ENCODE peak calls at places on chromosomes 12 and 14, in seven cellular contexts. One of them, this sample, is unnamed.

GRCh38 chr12:7016958-7017571 is 1.2 kb downstream of the LPCAT3 start:
- DNase-seq in HCT116: no peak
- DNase-seq in MM.1S: no peak
- DNase-seq in PC-3: no peak
- DNase-seq in PC-9: no peak
- DNase-seq in GM23338: no peak
- DNase-seq in hepatocyte: no peak
- DNase-seq in this sample: no peak

GRCh38 chr12:3604750-3605638 is 114.0 kb downstream of the PRMT8 start:
- DNase-seq in PC-3: peak; percentile 53
- DNase-seq in hepatocyte: no peak
- DNase-seq in MM.1S: no peak
- DNase-seq in GM23338: peak; percentile 67
- DNase-seq in HCT116: no peak
- DNase-seq in PC-9: no peak
- DNase-seq in this sample: no peak

GRCh38 chr12:26744697-26745440 is 88.1 kb downstream of the ITPR2 start:
- DNase-seq in HCT116: no peak
- DNase-seq in GM23338: no peak
- DNase-seq in PC-3: no peak
- DNase-seq in PC-9: no peak
- DNase-seq in hepatocyte: no peak
- DNase-seq in MM.1S: no peak
- DNase-seq in this sample: no peak

GRCh38 chr14:57502581-57503254 is 9.1 kb upstream of the CCDC198 start:
- DNase-seq in hepatocyte: peak; percentile 64
- DNase-seq in GM23338: no peak
- DNase-seq in PC-3: no peak
- DNase-seq in HCT116: no peak
- DNase-seq in MM.1S: no peak
- DNase-seq in PC-9: no peak
- DNase-seq in this sample: peak; percentile 15

GRCh38 chr14:37622231-37622923 is 26.9 kb downstream of the TTC6 start:
- DNase-seq in MM.1S: no peak
- DNase-seq in PC-9: no peak
- DNase-seq in GM23338: peak; percentile 86
- DNase-seq in hepatocyte: peak; percentile 25
- DNase-seq in PC-3: no peak
- DNase-seq in HCT116: no peak
- DNase-seq in this sample: peak; percentile 37

GRCh38 chr12:96422192-96422591 is 22.0 kb upstream of the CDK17 start:
- DNase-seq in hepatocyte: no peak
- DNase-seq in PC-9: no peak
- DNase-seq in HCT116: no peak
- DNase-seq in MM.1S: no peak
- DNase-seq in PC-3: no peak
- DNase-seq in GM23338: no peak
- DNase-seq in this sample: peak; percentile 82

GRCh38 chr14:23365353-23366162 is 586 bp upstream of the EFS start:
- DNase-seq in HCT116: no peak
- DNase-seq in MM.1S: no peak
- DNase-seq in GM23338: peak; percentile 70
- DNase-seq in PC-3: peak; percentile 25
- DNase-seq in hepatocyte: peak; percentile 58
- DNase-seq in PC-9: peak; percentile 26
- DNase-seq in this sample: peak; percentile 46

GRCh38 chr14:79543966-79544365 is 667.3 kb downstream of the DIO2 start:
- DNase-seq in MM.1S: no peak
- DNase-seq in GM23338: peak; percentile 82
- DNase-seq in HCT116: no peak
- DNase-seq in PC-3: peak; percentile 82
- DNase-seq in PC-9: no peak
- DNase-seq in hepatocyte: peak; percentile 50
- DNase-seq in this sample: peak; percentile 44

GRCh38 chr12:122137681-122138080 is 36.3 kb downstream of the IL31 start:
- DNase-seq in PC-3: no peak
- DNase-seq in PC-9: no peak
- DNase-seq in GM23338: peak; percentile 84
- DNase-seq in MM.1S: no peak
- DNase-seq in HCT116: no peak
- DNase-seq in hepatocyte: peak; percentile 43
- DNase-seq in this sample: no peak

GRCh38 chr12:25769076-25769945 is 189.2 kb upstream of the RASSF8 start:
- DNase-seq in MM.1S: no peak
- DNase-seq in PC-9: no peak
- DNase-seq in HCT116: no peak
- DNase-seq in hepatocyte: peak; percentile 26
- DNase-seq in GM23338: no peak
- DNase-seq in PC-3: peak; percentile 92
- DNase-seq in this sample: peak; percentile 93

GRCh38 chr12:20212036-20212435 is 156.3 kb upstream of the PDE3A start:
- DNase-seq in MM.1S: no peak
- DNase-seq in GM23338: no peak
- DNase-seq in PC-3: no peak
- DNase-seq in HCT116: no peak
- DNase-seq in hepatocyte: no peak
- DNase-seq in PC-9: no peak
- DNase-seq in this sample: peak; percentile 15

GRCh38 chr14:71221119-71221518 is 313.9 kb downstream of the PCNX1 start:
- DNase-seq in hepatocyte: no peak
- DNase-seq in MM.1S: no peak
- DNase-seq in PC-9: no peak
- DNase-seq in HCT116: no peak
- DNase-seq in GM23338: no peak
- DNase-seq in PC-3: no peak
- DNase-seq in this sample: no peak

GRCh38 chr12:57224973-57225679 is 4.4 kb upstream of the SHMT2 start:
- DNase-seq in hepatocyte: peak; percentile 72
- DNase-seq in PC-9: no peak
- DNase-seq in GM23338: peak; percentile 48
- DNase-seq in MM.1S: peak; percentile 89
- DNase-seq in HCT116: no peak
- DNase-seq in PC-3: no peak
- DNase-seq in this sample: peak; percentile 65

GRCh38 chr12:125312471-125312870 is 247.2 kb downstream of the AACS start:
- DNase-seq in PC-9: no peak
- DNase-seq in PC-3: no peak
- DNase-seq in HCT116: no peak
- DNase-seq in hepatocyte: no peak
- DNase-seq in GM23338: no peak
- DNase-seq in MM.1S: no peak
- DNase-seq in this sample: no peak

GRCh38 chr14:61997146-61997545 is 234.9 kb downstream of the SNAPC1 start:
- DNase-seq in PC-3: peak; percentile 50
- DNase-seq in MM.1S: no peak
- DNase-seq in PC-9: no peak
- DNase-seq in HCT116: no peak
- DNase-seq in GM23338: no peak
- DNase-seq in hepatocyte: no peak
- DNase-seq in this sample: no peak

GRCh38 chr14:72420749-72421452 is 473.0 kb downstream of the DPF3 start:
- DNase-seq in MM.1S: peak; percentile 51
- DNase-seq in HCT116: peak; percentile 53
- DNase-seq in PC-3: peak; percentile 89
- DNase-seq in PC-9: peak; percentile 63
- DNase-seq in GM23338: peak; percentile 90
- DNase-seq in hepatocyte: peak; percentile 77
- DNase-seq in this sample: peak; percentile 68

GRCh38 chr14:22386924-22387775 is 201.9 kb downstream of the DAD1 start:
- DNase-seq in HCT116: peak; percentile 53
- DNase-seq in GM23338: peak; percentile 93
- DNase-seq in PC-9: peak; percentile 37
- DNase-seq in hepatocyte: peak; percentile 90
- DNase-seq in MM.1S: peak; percentile 50
- DNase-seq in PC-3: peak; percentile 88
- DNase-seq in this sample: peak; percentile 80

GRCh38 chr14:50001999-50002925 is 109.4 kb downstream of the ARF6 start:
- DNase-seq in PC-3: no peak
- DNase-seq in PC-9: no peak
- DNase-seq in GM23338: peak; percentile 17
- DNase-seq in HCT116: no peak
- DNase-seq in hepatocyte: no peak
- DNase-seq in MM.1S: peak; percentile 55
- DNase-seq in this sample: no peak

GRCh38 chr12:108119126-108119973 is 9.7 kb upstream of the WSCD2 start:
- DNase-seq in PC-3: no peak
- DNase-seq in hepatocyte: peak; percentile 62
- DNase-seq in MM.1S: peak; percentile 27
- DNase-seq in PC-9: no peak
- DNase-seq in HCT116: no peak
- DNase-seq in GM23338: no peak
- DNase-seq in this sample: no peak

GRCh38 chr12:100290016-100290415 is 23.0 kb downstream of the SCYL2 start:
- DNase-seq in MM.1S: no peak
- DNase-seq in GM23338: no peak
- DNase-seq in HCT116: no peak
- DNase-seq in PC-9: no peak
- DNase-seq in PC-3: no peak
- DNase-seq in hepatocyte: no peak
- DNase-seq in this sample: no peak

GRCh38 chr14:20996521-20996920 is 2.6 kb upstream of the SLC39A2 start:
- DNase-seq in MM.1S: no peak
- DNase-seq in hepatocyte: no peak
- DNase-seq in HCT116: no peak
- DNase-seq in PC-3: no peak
- DNase-seq in PC-9: no peak
- DNase-seq in GM23338: no peak
- DNase-seq in this sample: no peak
- TF ChIP-seq EZH2 in MM.1S: no peak
- TF ChIP-seq EZH2 in hepatocyte: no peak
- TF ChIP-seq EZH2 in HCT116: no peak
- TF ChIP-seq EZH2 in PC-3: no peak
- TF ChIP-seq EZH2 in PC-9: no peak
- TF ChIP-seq EZH2 in GM23338: no peak
- TF ChIP-seq EZH2 in this sample: no peak

GRCh38 chr12:71439613-71440392 is at the start of gene LGR5:
- DNase-seq in PC-3: peak; percentile 15
- DNase-seq in MM.1S: no peak
- DNase-seq in HCT116: no peak
- DNase-seq in GM23338: peak; percentile 73
- DNase-seq in hepatocyte: peak; percentile 76
- DNase-seq in PC-9: peak; percentile 6
- DNase-seq in this sample: peak; percentile 44

GRCh38 chr12:71441836-71442566 is 2.4 kb downstream of the LGR5 start:
- DNase-seq in HCT116: no peak
- DNase-seq in MM.1S: no peak
- DNase-seq in PC-3: no peak
- DNase-seq in hepatocyte: no peak
- DNase-seq in PC-9: no peak
- DNase-seq in GM23338: no peak
- DNase-seq in this sample: no peak

GRCh38 chr12:71440393-71441349 is 1.1 kb downstream of the LGR5 start:
- DNase-seq in MM.1S: no peak
- DNase-seq in hepatocyte: peak; percentile 32
- DNase-seq in PC-3: no peak
- DNase-seq in GM23338: peak; percentile 49
- DNase-seq in HCT116: no peak
- DNase-seq in PC-9: no peak
- DNase-seq in this sample: peak; percentile 26

GRCh38 chr12:71442567-71442931 is 3.0 kb downstream of the LGR5 start:
- DNase-seq in PC-3: no peak
- DNase-seq in HCT116: no peak
- DNase-seq in PC-9: no peak
- DNase-seq in MM.1S: no peak
- DNase-seq in hepatocyte: no peak
- DNase-seq in GM23338: no peak
- DNase-seq in this sample: no peak

GRCh38 chr12:71441350-71441748 is 1.8 kb downstream of the LGR5 start:
- DNase-seq in MM.1S: no peak
- DNase-seq in PC-9: no peak
- DNase-seq in PC-3: no peak
- DNase-seq in HCT116: no peak
- DNase-seq in GM23338: no peak
- DNase-seq in hepatocyte: no peak
- DNase-seq in this sample: no peak
- H3K9me2 ChIP-seq in MM.1S: no peaks in the 10 kb centered on the region
- H3K9me2 ChIP-seq in PC-9: no peaks in the 10 kb centered on the region
- H3K9me2 ChIP-seq in PC-3: no peaks in the 10 kb centered on the region
- H3K9me2 ChIP-seq in HCT116: no peaks in the 10 kb centered on the region
- H3K9me2 ChIP-seq in GM23338: no peaks in the 10 kb centered on the region
- H3K9me2 ChIP-seq in hepatocyte: no peaks in the 10 kb centered on the region
- H3K9me2 ChIP-seq in this sample: no peaks in the 10 kb centered on the region

GRCh38 chr12:93317227-93317626 is 60.5 kb upstream of the NUDT4 start:
- DNase-seq in GM23338: no peak
- DNase-seq in HCT116: no peak
- DNase-seq in PC-3: peak; percentile 52
- DNase-seq in PC-9: peak; percentile 50
- DNase-seq in MM.1S: no peak
- DNase-seq in hepatocyte: peak; percentile 68
- DNase-seq in this sample: no peak
- TF ChIP-seq EZH2 in GM23338: no peak
- TF ChIP-seq EZH2 in HCT116: no peak
- TF ChIP-seq EZH2 in PC-3: no peak
- TF ChIP-seq EZH2 in PC-9: no peak
- TF ChIP-seq EZH2 in MM.1S: no peak
- TF ChIP-seq EZH2 in hepatocyte: no peak
- TF ChIP-seq EZH2 in this sample: no peak

GRCh38 chr12:98401427-98401826 is 114.0 kb upstream of the TMPO start:
- DNase-seq in HCT116: no peak
- DNase-seq in MM.1S: no peak
- DNase-seq in hepatocyte: no peak
- DNase-seq in PC-3: no peak
- DNase-seq in GM23338: no peak
- DNase-seq in PC-9: no peak
- DNase-seq in this sample: no peak

GRCh38 chr12:98403936-98404335 is 111.5 kb upstream of the TMPO start:
- DNase-seq in HCT116: no peak
- DNase-seq in hepatocyte: no peak
- DNase-seq in PC-3: no peak
- DNase-seq in GM23338: no peak
- DNase-seq in PC-9: no peak
- DNase-seq in MM.1S: no peak
- DNase-seq in this sample: no peak

GRCh38 chr12:98402671-98403070 is 112.7 kb upstream of the TMPO start:
- DNase-seq in MM.1S: no peak
- DNase-seq in PC-9: no peak
- DNase-seq in PC-3: no peak
- DNase-seq in hepatocyte: no peak
- DNase-seq in GM23338: no peak
- DNase-seq in HCT116: no peak
- DNase-seq in this sample: no peak

GRCh38 chr12:98402081-98402480 is 113.3 kb upstream of the TMPO start:
- DNase-seq in GM23338: no peak
- DNase-seq in PC-9: peak; percentile 29
- DNase-seq in hepatocyte: peak; percentile 44
- DNase-seq in PC-3: peak; percentile 70
- DNase-seq in HCT116: peak; percentile 76
- DNase-seq in MM.1S: no peak
- DNase-seq in this sample: no peak

DNA sequence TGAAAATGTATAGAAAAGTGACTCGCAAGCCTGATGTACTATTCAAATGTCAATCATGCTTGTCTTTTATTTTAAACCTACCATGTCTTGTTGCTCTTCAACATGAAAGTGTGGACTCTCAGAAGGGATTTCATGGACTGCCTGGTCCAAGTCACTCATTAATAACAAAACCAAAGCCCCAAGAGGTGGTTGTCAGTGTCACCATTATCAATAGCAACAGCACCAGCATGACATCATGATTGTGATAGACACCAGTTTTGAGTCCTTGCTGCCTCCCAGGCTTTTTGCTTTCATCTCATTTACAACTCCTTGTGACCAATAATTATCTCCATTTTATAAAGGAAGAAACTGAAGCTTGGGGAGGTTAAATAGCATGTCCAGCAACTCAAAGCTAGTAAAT is 112.0 kb upstream of the TMPO start:
- DNase-seq in hepatocyte: no peak
- DNase-seq in PC-9: no peak
- DNase-seq in PC-3: no peak
- DNase-seq in GM23338: no peak
- DNase-seq in HCT116: no peak
- DNase-seq in MM.1S: no peak
- DNase-seq in this sample: no peak
- H3K9me2 ChIP-seq in hepatocyte: no peaks in the 10 kb centered on the region
- H3K9me2 ChIP-seq in PC-9: peaks cover 3% of the 10 kb centered on the region
- H3K9me2 ChIP-seq in PC-3: no peaks in the 10 kb centered on the region
- H3K9me2 ChIP-seq in GM23338: peaks cover 28% of the 10 kb centered on the region
- H3K9me2 ChIP-seq in HCT116: no peaks in the 10 kb centered on the region
- H3K9me2 ChIP-seq in MM.1S: no peaks in the 10 kb centered on the region
- H3K9me2 ChIP-seq in this sample: no peaks in the 10 kb centered on the region